ENCODE peak calls at places on chromosome X, in six cellular contexts. G is SJSA1; D is transverse colon; S is small intestine; P is CD8-positive, alpha-beta T cell; T is hepatocyte. O is an unnamed sample.

GRCh38 chrX:129641941-129642340 is 12.8 kb downstream of the APLN start:
- DNase-seq in G (peak; percentile 55), D (no peak), S (no peak), P (no peak), T (no peak), O (no peak)

GRCh38 chrX:10099411-10099810 is 57.4 kb upstream of the CLCN4 start:
- DNase-seq in G (no peak), D (no peak), S (no peak), P (no peak), T (no peak), O (no peak)

GRCh38 chrX:13198762-13199064 is 121.1 kb downstream of the ATXN3L start:
- DNase-seq in G (no peak), D (no peak), S (no peak), P (no peak), T (no peak), O (no peak)

GRCh38 chrX:109710181-109710580 is 22.9 kb downstream of the ACSL4 start:
- DNase-seq in G (no peak), D (no peak), S (no peak), P (no peak), T (no peak), O (no peak)

GRCh38 chrX:139831689-139832456 is 101.0 kb downstream of the ATP11C start:
- DNase-seq in G (no peak), D (no peak), S (peak; percentile 31), P (no peak), T (peak; percentile 17), O (peak; percentile 38)

GRCh38 chrX:30935985-30936384 is 46.9 kb upstream of the TAB3 start:
- DNase-seq in G (no peak), D (peak; percentile 27), S (peak; percentile 45), P (no peak), T (peak; percentile 52), O (peak; percentile 31)

GRCh38 chrX:137695405-137695804 is 129.5 kb downstream of the ZIC3 start:
- DNase-seq in G (no peak), D (no peak), S (no peak), P (no peak), T (no peak), O (no peak)

GRCh38 chrX:13673016-13673415 is 15.9 kb upstream of the RAB9A start:
- DNase-seq in G (no peak), D (no peak), S (no peak), P (no peak), T (no peak), O (no peak)

GRCh38 chrX:152640039-152640818 is 2.5 kb downstream of the GABRQ start:
- DNase-seq in G (no peak), D (no peak), S (no peak), P (no peak), T (peak; percentile 31), O (no peak)

GRCh38 chrX:130340271-130340670 is 552 bp downstream of the SLC25A14 start:
- DNase-seq in G (no peak), D (no peak), S (no peak), P (no peak), T (no peak), O (no peak)

GRCh38 chrX:71616672-71617529 is 1.4 kb downstream of the CXCR3 start:
- DNase-seq in G (no peak), D (peak; percentile 81), S (peak; percentile 89), P (no peak), T (no peak), O (peak; percentile 78)

GRCh38 chrX:71619193-71619592 is 882 bp upstream of the CXCR3 start:
- DNase-seq in G (no peak), D (no peak), S (no peak), P (no peak), T (no peak), O (no peak)

GRCh38 chrX:71618303-71618721 is at the start of gene CXCR3:
- DNase-seq in G (no peak), D (peak; percentile 52), S (no peak), P (peak; percentile 28), T (no peak), O (no peak)

GRCh38 chrX:71618787-71619186 is 476 bp upstream of the CXCR3 start:
- DNase-seq in G (no peak), D (no peak), S (no peak), P (no peak), T (no peak), O (no peak)

DNA sequence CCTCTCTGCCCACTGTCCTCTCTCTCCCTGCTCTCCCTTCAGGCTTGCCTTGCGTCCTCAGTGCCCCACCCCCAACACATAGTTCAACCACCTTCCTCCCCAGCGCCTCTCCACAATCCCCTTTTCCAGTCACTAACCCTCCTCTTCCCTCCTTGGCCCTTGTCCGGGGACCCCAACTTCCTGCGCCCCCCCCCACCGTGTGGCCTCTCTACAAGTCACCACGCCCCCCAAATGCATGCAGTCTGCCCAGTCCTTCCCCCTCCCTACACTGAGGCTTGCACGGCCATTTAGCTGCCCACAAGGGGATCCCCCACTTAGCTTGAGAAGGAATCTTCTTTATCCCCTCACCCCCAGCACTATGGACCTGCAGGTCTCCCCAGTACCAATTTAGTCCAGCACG is 569 bp downstream of the CXCR3 start:
- DNase-seq in G (no peak), D (peak; percentile 30), S (peak; percentile 49), P (no peak), T (no peak), O (no peak)
- H3K4me1 ChIP-seq in G (no peaks in the 10 kb centered on the region), D (peaks cover 15% of the 10 kb centered on the region), S (no peaks in the 10 kb centered on the region), P (peaks cover 66% of the 10 kb centered on the region), T (no peaks in the 10 kb centered on the region), O (peaks cover 4% of the 10 kb centered on the region)

GRCh38 chrX:23511783-23512182 is 155.5 kb upstream of the PRDX4 start:
- DNase-seq in G (no peak), D (no peak), S (no peak), P (no peak), T (no peak), O (no peak)
- H3K4me1 ChIP-seq in G (no peaks in the 10 kb centered on the region), D (no peaks in the 10 kb centered on the region), S (no peaks in the 10 kb centered on the region), P (no peaks in the 10 kb centered on the region), T (no peaks in the 10 kb centered on the region), O (no peaks in the 10 kb centered on the region)

GRCh38 chrX:40157228-40158035 is 59.7 kb upstream of the BCOR start:
- DNase-seq in G (no peak), D (no peak), S (no peak), P (no peak), T (no peak), O (no peak)
- H3K4me1 ChIP-seq in G (peaks cover 25% of the 10 kb centered on the region), D (peaks cover 32% of the 10 kb centered on the region), S (no peaks in the 10 kb centered on the region), P (no peaks in the 10 kb centered on the region), T (peaks cover 44% of the 10 kb centered on the region), O (no peaks in the 10 kb centered on the region)

DNA sequence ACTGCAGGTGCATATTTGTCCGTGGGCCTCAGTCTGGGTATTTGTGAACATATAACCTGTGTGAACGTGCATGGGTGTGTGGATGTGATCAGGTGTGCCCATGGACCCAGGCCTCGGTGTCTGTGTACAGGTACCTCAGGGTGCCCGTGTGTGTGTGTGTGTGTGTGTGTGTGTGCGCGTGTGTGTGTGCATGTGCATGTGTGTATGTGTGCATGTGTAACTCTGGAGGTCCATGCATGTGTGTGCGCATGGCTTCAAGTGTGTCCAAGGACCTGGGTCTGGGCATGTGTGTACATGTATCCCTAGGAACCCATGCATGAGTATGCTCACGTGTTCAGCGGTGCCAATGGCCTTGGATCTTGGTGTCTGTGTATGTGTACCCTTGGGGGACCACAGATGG is 15.8 kb downstream of the FTSJ1 start:
- DNase-seq in G (no peak), D (no peak), S (no peak), P (no peak), T (no peak), O (no peak)
- H3K4me1 ChIP-seq in G (peaks cover 55% of the 10 kb centered on the region), D (no peaks in the 10 kb centered on the region), S (no peaks in the 10 kb centered on the region), P (no peaks in the 10 kb centered on the region), T (no peaks in the 10 kb centered on the region), O (no peaks in the 10 kb centered on the region)

DNA sequence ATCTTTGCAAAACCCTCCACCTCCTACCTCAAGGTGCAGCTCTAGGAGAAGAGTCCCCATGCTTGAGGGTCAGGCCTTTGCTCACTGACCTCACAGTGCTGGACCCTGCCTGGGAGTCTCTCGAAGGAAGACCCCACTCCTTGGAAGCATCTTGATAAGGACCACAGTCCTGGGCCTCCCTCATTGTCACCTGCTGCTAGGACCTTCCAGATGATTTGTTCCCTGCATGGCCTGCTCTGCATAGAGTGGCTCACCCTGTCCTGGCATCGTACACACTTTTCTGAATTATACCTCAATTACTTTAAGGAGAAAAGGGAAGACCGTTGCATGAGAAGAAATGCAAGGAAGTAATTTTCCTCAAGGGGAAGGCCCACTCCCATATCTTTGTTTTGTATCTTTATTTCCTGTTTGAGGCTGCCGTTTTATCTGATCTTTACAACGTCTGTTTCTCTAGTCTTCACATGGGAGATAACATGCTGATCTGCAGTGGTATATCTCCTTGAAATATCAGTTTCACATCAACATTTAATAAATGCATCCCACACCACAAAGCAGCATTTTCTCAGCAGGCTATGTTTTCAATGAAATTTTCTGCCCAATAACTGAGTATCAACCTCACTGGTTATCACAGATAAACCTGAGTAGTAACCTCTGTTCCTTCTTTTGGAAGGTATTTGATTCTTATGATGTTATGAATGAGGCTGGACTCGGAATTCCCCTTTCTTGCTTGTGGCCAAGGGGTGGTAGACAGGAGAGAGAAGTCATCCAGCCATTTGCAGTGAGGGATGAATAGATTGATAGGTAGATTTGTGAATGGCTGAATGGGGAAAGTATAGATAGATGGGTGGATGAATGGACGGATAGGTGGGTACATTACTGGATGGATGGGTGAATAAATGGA is 15.0 kb upstream of the AKAP17A start:
- DNase-seq in G (no peak), D (no peak), S (no peak), P (no peak), T (no peak), O (no peak)
- H3K4me1 ChIP-seq in G (no peaks in the 10 kb centered on the region), D (no peaks in the 10 kb centered on the region), S (no peaks in the 10 kb centered on the region), P (peaks cover 40% of the 10 kb centered on the region), T (no peaks in the 10 kb centered on the region), O (no peaks in the 10 kb centered on the region)

GRCh38 chrX:119638725-119639471 is 32.7 kb upstream of the NKRF start:
- DNase-seq in G (no peak), D (no peak), S (no peak), P (no peak), T (no peak), O (no peak)
- H3K4me1 ChIP-seq in G (no peaks in the 10 kb centered on the region), D (no peaks in the 10 kb centered on the region), S (no peaks in the 10 kb centered on the region), P (no peaks in the 10 kb centered on the region), T (no peaks in the 10 kb centered on the region), O (no peaks in the 10 kb centered on the region)

DNA sequence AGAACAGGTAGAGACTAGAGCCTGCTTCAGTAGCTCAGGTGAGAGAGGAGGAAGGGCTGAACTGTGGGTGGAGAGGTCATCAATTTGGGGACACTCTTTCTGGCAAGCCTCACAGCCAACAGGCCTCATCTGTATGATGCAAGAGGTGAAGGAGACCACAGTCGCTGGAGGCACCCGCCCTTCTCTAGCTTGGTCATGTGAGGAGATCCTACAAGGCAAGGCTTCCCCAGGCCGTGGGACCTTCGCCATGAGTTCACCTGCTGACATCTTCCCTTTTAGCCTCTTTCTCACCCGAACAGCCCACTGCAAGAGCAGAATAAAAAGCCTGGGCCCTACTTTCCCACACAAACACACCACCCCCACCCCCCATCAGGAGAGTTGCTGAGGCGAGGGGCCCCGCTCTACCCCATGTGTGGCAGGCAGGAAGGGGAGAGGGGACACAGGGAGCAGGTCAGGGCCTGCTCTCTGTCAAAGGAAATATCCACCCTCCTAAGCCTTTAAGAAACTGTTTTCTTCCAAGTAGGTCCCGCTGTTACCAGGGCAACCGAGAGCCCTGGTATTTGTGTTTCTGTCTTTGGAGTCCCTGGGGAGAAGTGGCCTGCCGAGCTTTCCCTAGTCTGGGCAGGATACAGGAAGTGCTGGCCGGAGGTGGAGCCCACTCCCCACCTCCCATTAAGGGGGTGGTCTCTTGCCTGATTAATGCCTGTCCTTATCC is 8.1 kb downstream of the RTL5 start:
- DNase-seq in G (peak; percentile 71), D (no peak), S (no peak), P (no peak), T (peak; percentile 66), O (no peak)
- H3K4me1 ChIP-seq in G (peaks cover 39% of the 10 kb centered on the region), D (peaks cover 14% of the 10 kb centered on the region), S (no peaks in the 10 kb centered on the region), P (peaks cover 17% of the 10 kb centered on the region), T (peaks cover 7% of the 10 kb centered on the region), O (no peaks in the 10 kb centered on the region)

GRCh38 chrX:16869393-16870094 is 618 bp downstream of the RBBP7 start:
- DNase-seq in G (peak; percentile 42), D (peak; percentile 49), S (peak; percentile 22), P (peak; percentile 37), T (peak; percentile 89), O (peak; percentile 23)
- H3K4me1 ChIP-seq in G (peaks cover 20% of the 10 kb centered on the region), D (peaks cover 12% of the 10 kb centered on the region), S (no peaks in the 10 kb centered on the region), P (peaks cover 20% of the 10 kb centered on the region), T (peaks cover 40% of the 10 kb centered on the region), O (peaks cover 4% of the 10 kb centered on the region)

O was measured in colonic mucosa.